ENCODE peak calls at places on chromosomes 11 and 22, in five cellular contexts. R is K562, N is HepG2, A is GM12878, H is H1. J is an unnamed sample.

GRCh38 chr22:49619301-49619700 is 208.4 kb downstream of the BRD1 start:
- DNase-seq in R (no peak), N (no peak), A (no peak), H (no peak), J (no peak)

GRCh38 chr11:109864834-109865557 is 228.2 kb upstream of the ZC3H12C start:
- DNase-seq in R (no peak), N (no peak), A (no peak), H (no peak), J (no peak)

GRCh38 chr11:6544921-6545850 is 48.1 kb downstream of the DNHD1 start:
- DNase-seq in R (no peak), N (no peak), A (no peak), H (no peak), J (no peak)

GRCh38 chr22:44550666-44551491 is 52.8 kb upstream of the RTL6 start:
- DNase-seq in R (no peak), N (no peak), A (peak), H (no peak), J (no peak)

GRCh38 chr11:80944758-80945157 is 1503.9 kb upstream of the TENM4 start:
- DNase-seq in R (no peak), N (no peak), A (no peak), H (no peak), J (no peak)

GRCh38 chr11:96082002-96082899 is 158.3 kb upstream of the MTMR2 start:
- DNase-seq in R (peak), N (peak), A (no peak), H (no peak), J (no peak)

GRCh38 chr22:31083923-31084810 is 3.0 kb downstream of the SMTN start:
- DNase-seq in R (peak), N (no peak), A (no peak), H (no peak), J (no peak)

GRCh38 chr11:102733232-102733875 is 8.6 kb upstream of the MMP8 start:
- DNase-seq in R (peak), N (peak), A (no peak), H (peak), J (peak)

GRCh38 chr11:115324569-115325432 is 179.4 kb downstream of the CADM1 start:
- DNase-seq in R (peak), N (peak), A (peak), H (peak), J (no peak)

GRCh38 chr11:16945671-16946469 is 68.3 kb downstream of the PLEKHA7 start:
- DNase-seq in R (peak), N (peak), A (peak), H (no peak), J (peak)

GRCh38 chr22:36395061-36395849 is 7.5 kb upstream of the MYH9 start:
- DNase-seq in R (no peak), N (no peak), A (no peak), H (no peak), J (no peak)

GRCh38 chr22:24310969-24311368 is 40.3 kb downstream of the SPECC1L start:
- DNase-seq in R (no peak), N (no peak), A (no peak), H (no peak), J (no peak)

GRCh38 chr11:8604078-8604723 is 10.2 kb upstream of the STK33 start:
- DNase-seq in R (peak), N (peak), A (no peak), H (peak), J (peak)

GRCh38 chr11:14546672-14547071 is 26.5 kb upstream of the PSMA1 start:
- DNase-seq in R (no peak), N (no peak), A (no peak), H (no peak), J (no peak)
- TF ChIP-seq ATF3 in R (no peak), N (no peak), A (no peak), H (no peak), J (no peak)

GRCh38 chr11:130850185-130850944 is 65.9 kb downstream of the SNX19 start:
- DNase-seq in R (no peak), N (no peak), A (no peak), H (no peak), J (no peak)
- TF ChIP-seq SIN3A in R (no peak), N (no peak), A (no peak), H (no peak), J (no peak)

DNA sequence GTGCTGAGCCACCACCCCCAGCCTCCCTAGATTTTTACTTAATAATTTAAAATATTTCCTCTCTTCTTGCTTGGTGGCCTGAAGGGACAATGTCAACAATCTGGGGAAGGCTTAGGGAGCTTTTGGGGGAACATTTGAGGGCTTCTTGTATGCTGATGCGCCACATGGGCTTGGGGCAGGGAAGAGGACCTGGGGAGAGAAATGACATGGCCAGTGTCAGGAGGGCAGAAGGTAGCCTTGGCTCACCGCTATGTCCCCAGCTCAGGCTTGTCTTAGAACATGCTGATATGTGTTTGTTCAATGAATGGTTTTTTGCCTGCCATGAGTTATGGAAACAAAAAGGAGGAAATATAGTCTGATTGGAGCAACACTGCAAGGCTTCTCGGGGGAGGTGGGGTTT is 51.6 kb downstream of the ST14 start:
- DNase-seq in R (no peak), N (no peak), A (no peak), H (no peak), J (no peak)
- TF ChIP-seq ATF3 in R (no peak), N (no peak), A (no peak), H (no peak), J (no peak)

GRCh38 chr11:127017482-127017881 is 16.9 kb upstream of the KIRREL3 start:
- DNase-seq in R (peak), N (no peak), A (no peak), H (no peak), J (no peak)
- TF ChIP-seq SIN3A in R (no peak), N (no peak), A (no peak), H (no peak), J (no peak)

GRCh38 chr22:43174941-43175531 is 11.9 kb downstream of the TTLL12 start:
- DNase-seq in R (no peak), N (no peak), A (no peak), H (no peak), J (no peak)
- TF ChIP-seq ATF3 in R (no peak), N (no peak), A (no peak), H (no peak), J (no peak)

DNA sequence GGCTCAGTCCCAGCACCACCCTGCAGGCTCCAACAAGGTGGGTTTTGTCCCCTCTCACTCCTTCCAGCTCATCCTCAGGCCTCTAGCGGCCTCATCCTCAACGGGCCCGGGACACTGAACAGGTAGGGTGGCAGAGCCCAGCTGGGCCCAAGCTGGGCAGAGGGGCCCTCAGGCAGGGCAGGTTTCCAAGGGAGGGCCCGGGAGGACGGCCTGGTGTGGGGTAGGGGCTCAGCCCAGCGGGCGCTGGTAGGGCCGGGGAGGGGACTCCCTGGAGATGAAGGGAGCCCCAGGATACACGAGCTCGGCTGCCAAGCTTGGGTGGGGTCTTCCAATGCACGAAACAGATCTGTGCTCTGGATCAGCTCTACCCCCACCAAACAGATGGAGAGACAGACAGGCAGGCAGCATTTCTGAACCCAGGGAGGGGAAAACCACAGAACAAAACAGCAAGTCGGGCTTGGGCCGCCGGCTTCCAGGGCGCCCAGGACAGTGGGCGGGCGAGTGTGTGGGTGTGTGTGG is 2.6 kb upstream of the IFITM10 start:
- DNase-seq in R (no peak), N (no peak), A (no peak), H (no peak), J (no peak)
- TF ChIP-seq SIN3A in R (no peak), N (no peak), A (no peak), H (no peak), J (no peak)

GRCh38 chr11:87176044-87176443 is 138.3 kb downstream of the TMEM135 start:
- DNase-seq in R (no peak), N (no peak), A (no peak), H (peak), J (peak)
- TF ChIP-seq ATF3 in R (no peak), N (no peak), A (no peak), H (no peak), J (no peak)

DNA sequence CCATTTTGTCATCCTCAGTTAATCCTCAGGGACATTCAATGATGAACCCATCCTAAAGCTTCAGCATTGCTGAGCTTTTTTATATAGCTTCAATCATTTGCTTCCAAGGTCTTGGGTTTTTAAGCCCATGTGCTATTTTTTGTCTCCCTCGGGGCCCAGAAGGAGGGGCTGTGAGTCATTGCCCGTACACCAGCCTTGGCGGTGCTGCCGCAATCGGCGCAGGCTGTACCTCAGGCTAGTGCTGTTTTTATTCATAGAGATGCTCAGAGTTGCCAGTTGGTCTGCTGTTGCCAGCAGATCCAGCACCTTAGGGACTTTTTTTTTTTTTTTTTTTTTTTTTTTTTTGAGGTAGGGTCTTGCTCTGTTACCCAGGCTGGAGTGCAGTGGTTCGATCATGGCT is 35.5 kb downstream of the ACO2 start:
- DNase-seq in R (no peak), N (no peak), A (no peak), H (no peak), J (no peak)
- TF ChIP-seq SIN3A in R (no peak), N (no peak), A (no peak), H (no peak), J (no peak)

GRCh38 chr11:41878158-41878557 is 418.7 kb upstream of the LRRC4C start:
- DNase-seq in R (no peak), N (no peak), A (no peak), H (no peak), J (no peak)
- TF ChIP-seq ATF3 in R (no peak), N (no peak), A (no peak), H (no peak), J (no peak)

J was measured in HCT116.